ENCODE peak calls at places on chromosomes 2 and 18, in seven cellular contexts. B is GM12864, X is lower lobe of right lung, J is choroid plexus epithelial cell, L is astrocyte, P is GM12878, D is astrocyte of the spinal cord. V is an unnamed sample.

GRCh38 chr18:35616664-35617423 is 35.3 kb downstream of the GALNT1 start:
- DNase-seq in J (peak; percentile 95), P (peak; percentile 88), X (peak; percentile 67), B (peak; percentile 75), L (peak; percentile 95), D (peak; percentile 94), V (peak; percentile 92)

GRCh38 chr2:50746526-50746925 is 285.4 kb downstream of the NRXN1 start:
- DNase-seq in D (peak; percentile 30), P (no peak), X (no peak), B (no peak), J (peak; percentile 48), L (peak; percentile 42), V (peak; percentile 42)

GRCh38 chr2:97005353-97005752 is 19.0 kb upstream of the FAM178B start:
- DNase-seq in X (no peak), B (no peak), J (peak; percentile 8), L (no peak), D (no peak), P (no peak), V (peak; percentile 10)

GRCh38 chr2:235852528-235852920 is 315.7 kb downstream of the GBX2 start:
- DNase-seq in B (no peak), L (no peak), X (no peak), J (no peak), P (no peak), D (no peak), V (no peak)

GRCh38 chr2:103003750-103004250 is 242.0 kb downstream of the TMEM182 start:
- DNase-seq in D (no peak), J (no peak), B (no peak), P (no peak), L (no peak), X (no peak), V (no peak)

GRCh38 chr2:198168651-198169050 is 364.3 kb downstream of the PLCL1 start:
- DNase-seq in D (no peak), J (no peak), P (no peak), X (no peak), L (no peak), B (no peak), V (peak; percentile 7)

GRCh38 chr18:72194072-72194471 is 350.1 kb downstream of the CBLN2 start:
- DNase-seq in X (no peak), J (no peak), D (no peak), B (no peak), P (no peak), L (no peak), V (no peak)

GRCh38 chr2:232542715-232543467 is 3.4 kb downstream of the CHRNG start:
- DNase-seq in L (no peak), X (peak; percentile 35), J (no peak), B (no peak), P (no peak), D (no peak), V (no peak)

GRCh38 chr2:56474412-56475158 is 290.8 kb downstream of the CCDC85A start:
- DNase-seq in L (peak; percentile 38), P (no peak), D (no peak), B (no peak), X (no peak), J (peak; percentile 61), V (peak; percentile 21)

GRCh38 chr2:126761256-126761980 is 105.5 kb downstream of the GYPC start:
- DNase-seq in J (no peak), B (no peak), P (no peak), L (no peak), D (no peak), X (no peak), V (no peak)

GRCh38 chr18:8839285-8839684 is 133.9 kb downstream of the MTCL1 start:
- DNase-seq in J (peak; percentile 27), B (no peak), D (no peak), P (no peak), X (peak; percentile 60), L (peak; percentile 69), V (no peak)

GRCh38 chr2:105363192-105363591 is 25.9 kb downstream of the C2orf49 start:
- DNase-seq in D (no peak), B (no peak), P (no peak), L (no peak), J (no peak), X (no peak), V (no peak)

GRCh38 chr2:241816431-241817121 is 7.6 kb downstream of the NEU4 start:
- DNase-seq in X (peak; percentile 38), D (no peak), J (no peak), L (no peak), B (no peak), P (no peak), V (no peak)

GRCh38 chr18:67001052-67001451 is 397.2 kb upstream of the CDH19 start:
- DNase-seq in D (no peak), X (no peak), L (peak; percentile 35), J (no peak), B (no peak), P (no peak), V (no peak)

GRCh38 chr2:240156435-240157146 is 16.1 kb upstream of the OTOS start:
- DNase-seq in D (no peak), B (no peak), P (no peak), L (no peak), X (peak; percentile 30), J (no peak), V (no peak)

GRCh38 chr18:2316686-2317308 is 254.5 kb downstream of the METTL4 start:
- DNase-seq in D (no peak), B (no peak), J (no peak), L (no peak), X (no peak), P (no peak), V (peak; percentile 4)

GRCh38 chr2:95025406-95026319 is at the start of gene MAL:
- DNase-seq in P (no peak), X (no peak), J (no peak), L (no peak), D (no peak), B (no peak), V (no peak)

GRCh38 chr2:181070119-181070833 is 89.9 kb downstream of the UBE2E3 start:
- DNase-seq in D (peak; percentile 64), J (peak; percentile 66), X (no peak), B (no peak), L (peak; percentile 70), P (no peak), V (peak; percentile 81)

GRCh38 chr2:115169814-115170213 is 727.4 kb downstream of the DPP10 start:
- DNase-seq in J (no peak), X (no peak), L (no peak), P (no peak), D (no peak), B (no peak), V (no peak)

GRCh38 chr2:224751996-224752698 is 36.0 kb upstream of the CCDC195 start:
- DNase-seq in L (no peak), B (no peak), P (no peak), X (no peak), J (no peak), D (no peak), V (no peak)

GRCh38 chr2:121804340-121804739 is 48.9 kb downstream of the TSN start:
- DNase-seq in D (peak; percentile 25), J (no peak), P (peak; percentile 45), X (no peak), L (peak; percentile 31), B (no peak), V (no peak)

GRCh38 chr2:17573085-17573805 is 32.7 kb downstream of the VSNL1 start:
- DNase-seq in P (no peak), B (no peak), D (peak; percentile 33), J (peak; percentile 47), X (no peak), L (peak; percentile 82), V (peak; percentile 94)
- TF ChIP-seq CTCF in P (no peak), B (no peak), D (peak; percentile 27), J (peak; percentile 35), X (no peak), L (peak; percentile 24), V (peak; percentile 2)

DNA sequence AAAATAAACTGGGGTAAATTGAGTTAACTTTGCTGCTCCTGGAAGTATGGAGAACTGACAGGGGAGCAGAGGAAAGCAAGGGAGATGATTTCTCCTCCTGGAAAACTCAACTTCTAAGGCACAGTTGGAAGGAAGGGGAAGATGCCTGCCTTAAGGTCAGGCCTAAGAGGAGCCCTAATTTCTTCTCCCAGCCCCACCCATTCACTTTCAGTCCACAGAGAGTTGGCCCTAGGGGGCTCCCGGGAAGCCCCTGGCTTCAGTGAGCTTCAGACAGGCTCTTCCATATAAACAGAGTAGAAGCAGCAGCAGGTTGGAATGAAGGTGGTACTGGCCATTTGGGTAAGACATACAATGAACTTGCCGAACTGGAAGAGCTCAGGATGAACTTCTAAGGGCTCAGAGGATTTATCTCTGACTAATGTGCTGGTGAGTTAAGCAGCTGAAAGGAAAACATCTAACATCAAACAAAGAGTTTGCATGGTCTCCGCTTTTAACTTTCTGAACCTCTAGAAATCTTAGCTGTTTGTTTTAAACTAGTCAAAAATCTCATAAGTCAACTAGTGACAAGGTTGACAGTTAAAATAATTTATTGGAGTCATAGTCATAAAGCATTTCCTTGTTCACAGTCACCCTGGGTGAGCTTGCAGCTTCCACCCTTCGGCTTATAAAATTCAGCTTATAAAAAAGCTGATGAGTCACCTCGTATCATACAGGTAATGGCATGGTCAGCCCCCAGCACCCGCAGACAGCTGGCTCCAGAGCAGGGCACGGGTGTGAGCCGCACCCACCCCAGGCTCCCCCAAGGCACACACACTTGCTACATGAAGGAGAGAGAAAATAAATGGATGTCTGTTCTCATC is 9.8 kb downstream of the MALL start:
- DNase-seq in L (peak; percentile 87), D (peak; percentile 79), P (no peak), J (peak; percentile 31), X (no peak), B (no peak), V (peak; percentile 92)
- H3K4me3 ChIP-seq in L (peak overlapping the region; percentile 2), D (no peak overlapping the region), P (no peak overlapping the region), J (no peak overlapping the region), X (no peak overlapping the region), B (no peak overlapping the region), V (no peak overlapping the region)

GRCh38 chr2:64311948-64312621 is 141.9 kb upstream of the LGALSL start:
- DNase-seq in B (no peak), J (peak; percentile 96), X (peak; percentile 85), P (no peak), L (peak; percentile 89), D (peak; percentile 74), V (peak; percentile 99)
- TF ChIP-seq CTCF in B (peak; percentile 49), J (peak; percentile 79), X (peak; percentile 56), P (peak; percentile 38), L (peak; percentile 49), D (peak; percentile 60), V (peak; percentile 75)

DNA sequence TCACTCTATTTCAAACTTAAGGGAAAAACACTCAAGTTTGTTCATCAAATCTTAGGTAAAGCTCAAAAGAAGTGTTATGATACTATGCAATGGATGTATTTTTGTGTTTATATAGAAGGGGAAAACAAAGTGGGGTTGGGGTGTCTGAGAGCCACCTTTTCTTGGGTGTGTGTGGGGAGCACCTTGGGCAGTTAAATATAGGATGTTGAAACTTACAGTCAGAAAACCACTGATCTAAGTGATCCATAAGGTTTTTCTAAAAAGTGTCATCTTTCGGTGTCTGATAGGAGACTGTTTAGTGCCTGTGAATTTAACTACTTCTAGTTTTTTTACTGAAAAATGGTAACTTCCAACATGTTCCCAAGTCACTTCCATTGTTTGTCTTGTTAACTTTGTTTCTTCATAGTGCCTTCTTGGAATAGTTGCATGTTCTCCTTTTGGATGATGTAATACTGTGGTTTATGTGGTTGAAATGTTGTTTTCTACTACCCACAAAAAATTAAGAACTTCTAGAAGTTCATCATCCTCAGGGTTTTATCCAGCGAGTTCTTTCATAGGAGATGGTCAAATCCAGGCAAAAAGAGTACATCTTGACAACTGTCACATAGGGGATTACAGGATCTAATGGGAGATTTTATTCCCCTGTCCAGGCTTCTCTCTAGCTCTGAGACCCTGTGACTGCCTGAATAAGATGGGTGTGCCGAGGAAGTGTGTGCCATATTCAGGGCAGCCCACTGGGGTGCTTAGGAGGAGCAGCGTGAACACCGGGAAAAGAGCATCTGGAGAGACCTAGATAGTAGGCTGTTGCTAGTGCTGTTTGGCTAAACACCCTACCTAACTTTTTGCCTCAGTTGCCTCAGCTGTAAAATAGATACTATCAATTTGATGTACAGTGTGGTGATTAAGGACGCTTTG is 46.2 kb downstream of the CAB39 start:
- DNase-seq in J (peak; percentile 90), L (peak; percentile 92), P (no peak), X (no peak), B (no peak), D (peak; percentile 92), V (peak; percentile 50)
- H3K4me3 ChIP-seq in J (no peak overlapping the region), L (no peak overlapping the region), P (no peak overlapping the region), X (no peak overlapping the region), B (no peak overlapping the region), D (no peak overlapping the region), V (no peak overlapping the region)

V was measured in epithelial cell of esophagus.